ENCODE peak calls at places on chromosomes 12 and 14, in four cellular contexts. W is HEK293T; F is naive thymus-derived CD4-positive, alpha-beta T cell; D is natural killer cell treated with Interleukin-12 subunit alpha and Interleukin-12 subunit beta and Interleukin-15 and Interleukin-18, amount 100 ng/mL, for 72 hours. R is an unnamed sample.

GRCh38 chr12:96495155-96495554 is 5.8 kb downstream of the CFAP54 start:
- DNase-seq in W (no peak), F (no peak), D (no peak), R (no peak)

GRCh38 chr12:88638956-88639355 is 58.7 kb upstream of the KITLG start:
- DNase-seq in W (no peak), F (no peak), D (no peak), R (no peak)

GRCh38 chr14:95875831-95876768 is 532 bp upstream of the TUNAR start:
- DNase-seq in W (peak), F (no peak), D (no peak), R (peak)

GRCh38 chr14:60590907-60591510 is 58.3 kb downstream of the SIX1 start:
- DNase-seq in W (no peak), F (no peak), D (no peak), R (no peak)

GRCh38 chr14:61140872-61141271 is 140.3 kb downstream of the TMEM30B start:
- DNase-seq in W (no peak), F (no peak), D (no peak), R (no peak)

GRCh38 chr12:51190820-51191219 is 17.9 kb upstream of the TFCP2 start:
- DNase-seq in W (no peak), F (no peak), D (no peak), R (no peak)

GRCh38 chr12:123532808-123533649 is 490 bp downstream of the RILPL1 start:
- DNase-seq in W (peak), F (no peak), D (no peak), R (no peak)

GRCh38 chr12:67068204-67068731 is 200.9 kb upstream of the CAND1 start:
- DNase-seq in W (peak), F (no peak), D (no peak), R (no peak)

GRCh38 chr14:92106095-92106937 is at the start of gene ATXN3:
- DNase-seq in W (peak), F (peak), D (peak), R (peak)

GRCh38 chr12:53124352-53124723 is 21.1 kb downstream of the SOAT2 start:
- DNase-seq in W (no peak), F (no peak), D (no peak), R (no peak)

R was measured in naive B cell.